ENCODE peak calls at places on chromosomes 12 and 14, in six cellular contexts. One of them, this sample, is unnamed.
A peak's percentile ranks its signal among the peaks of the same experiment; 100 is the strongest.

GRCh38 chr12:53868516-53868986 is 70.1 kb upstream of the HOXC13 start:
- DNase-seq in aorta: no peak
- DNase-seq in OCI-LY7: no peak
- DNase-seq in left ventricle myocardium inferior: no peak
- DNase-seq in mucosa of descending colon: no peak
- DNase-seq in neural progenitor cell: no peak
- DNase-seq in this sample: no peak

GRCh38 chr14:63174760-63175191 is 29.5 kb upstream of the RHOJ start:
- DNase-seq in aorta: no peak
- DNase-seq in OCI-LY7: peak; percentile 32
- DNase-seq in left ventricle myocardium inferior: no peak
- DNase-seq in mucosa of descending colon: peak; percentile 15
- DNase-seq in neural progenitor cell: peak; percentile 75
- DNase-seq in this sample: no peak

GRCh38 chr12:132787877-132788276 is 26.2 kb upstream of the ANKLE2 start:
- DNase-seq in aorta: no peak
- DNase-seq in OCI-LY7: no peak
- DNase-seq in left ventricle myocardium inferior: no peak
- DNase-seq in mucosa of descending colon: no peak
- DNase-seq in neural progenitor cell: no peak
- DNase-seq in this sample: no peak

GRCh38 chr12:69102856-69103255 is 136.5 kb upstream of the CPSF6 start:
- DNase-seq in aorta: no peak
- DNase-seq in OCI-LY7: peak; percentile 44
- DNase-seq in left ventricle myocardium inferior: no peak
- DNase-seq in mucosa of descending colon: no peak
- DNase-seq in neural progenitor cell: no peak
- DNase-seq in this sample: no peak

GRCh38 chr14:55026793-55027560 is at the start of the genes SOCS4 and WDHD1:
- DNase-seq in aorta: peak; percentile 97
- DNase-seq in OCI-LY7: peak; percentile 95
- DNase-seq in left ventricle myocardium inferior: peak; percentile 95
- DNase-seq in mucosa of descending colon: peak; percentile 96
- DNase-seq in neural progenitor cell: peak; percentile 95
- DNase-seq in this sample: peak; percentile 95

GRCh38 chr14:96564389-96564788 is 62.2 kb downstream of the PAPOLA start:
- DNase-seq in aorta: no peak
- DNase-seq in OCI-LY7: no peak
- DNase-seq in left ventricle myocardium inferior: no peak
- DNase-seq in mucosa of descending colon: no peak
- DNase-seq in neural progenitor cell: no peak
- DNase-seq in this sample: no peak

GRCh38 chr12:93921511-93921910 is 226.9 kb upstream of the PLXNC1 start:
- DNase-seq in aorta: no peak
- DNase-seq in OCI-LY7: no peak
- DNase-seq in left ventricle myocardium inferior: no peak
- DNase-seq in mucosa of descending colon: no peak
- DNase-seq in neural progenitor cell: no peak
- DNase-seq in this sample: no peak

GRCh38 chr14:90556050-90556477 is 159.2 kb downstream of the CALM1 start:
- DNase-seq in aorta: peak; percentile 39
- DNase-seq in OCI-LY7: no peak
- DNase-seq in left ventricle myocardium inferior: peak; percentile 59
- DNase-seq in mucosa of descending colon: peak; percentile 53
- DNase-seq in neural progenitor cell: peak; percentile 83
- DNase-seq in this sample: no peak

GRCh38 chr14:54727929-54728328 is 161.0 kb downstream of the SAMD4A start:
- DNase-seq in aorta: no peak
- DNase-seq in OCI-LY7: no peak
- DNase-seq in left ventricle myocardium inferior: no peak
- DNase-seq in mucosa of descending colon: no peak
- DNase-seq in neural progenitor cell: no peak
- DNase-seq in this sample: no peak

GRCh38 chr14:100416921-100417451 is 93.8 kb downstream of the SLC25A47 start:
- DNase-seq in aorta: no peak
- DNase-seq in OCI-LY7: no peak
- DNase-seq in left ventricle myocardium inferior: no peak
- DNase-seq in mucosa of descending colon: no peak
- DNase-seq in neural progenitor cell: no peak
- DNase-seq in this sample: no peak

GRCh38 chr12:26273811-26274210 is 78.4 kb downstream of the SSPN start:
- DNase-seq in aorta: peak; percentile 65
- DNase-seq in OCI-LY7: no peak
- DNase-seq in left ventricle myocardium inferior: peak; percentile 31
- DNase-seq in mucosa of descending colon: no peak
- DNase-seq in neural progenitor cell: no peak
- DNase-seq in this sample: no peak

GRCh38 chr12:32988982-32989381 is 92.4 kb upstream of the PKP2 start:
- DNase-seq in aorta: no peak
- DNase-seq in OCI-LY7: no peak
- DNase-seq in left ventricle myocardium inferior: no peak
- DNase-seq in mucosa of descending colon: no peak
- DNase-seq in neural progenitor cell: peak; percentile 21
- DNase-seq in this sample: no peak

GRCh38 chr12:214005-214736 is at the start of gene SLC6A12:
- DNase-seq in aorta: no peak
- DNase-seq in OCI-LY7: no peak
- DNase-seq in left ventricle myocardium inferior: no peak
- DNase-seq in mucosa of descending colon: no peak
- DNase-seq in neural progenitor cell: peak; percentile 33
- DNase-seq in this sample: no peak

GRCh38 chr14:41873379-41874034 is 266.8 kb downstream of the LRFN5 start:
- DNase-seq in aorta: no peak
- DNase-seq in OCI-LY7: no peak
- DNase-seq in left ventricle myocardium inferior: no peak
- DNase-seq in mucosa of descending colon: no peak
- DNase-seq in neural progenitor cell: no peak
- DNase-seq in this sample: no peak

GRCh38 chr14:99598774-99599173 is 5.2 kb downstream of the CCDC85C start:
- DNase-seq in aorta: no peak
- DNase-seq in OCI-LY7: no peak
- DNase-seq in left ventricle myocardium inferior: no peak
- DNase-seq in mucosa of descending colon: no peak
- DNase-seq in neural progenitor cell: peak; percentile 87
- DNase-seq in this sample: no peak

GRCh38 chr14:76337619-76338545 is 38.1 kb upstream of the ESRRB start:
- DNase-seq in aorta: no peak
- DNase-seq in OCI-LY7: no peak
- DNase-seq in left ventricle myocardium inferior: no peak
- DNase-seq in mucosa of descending colon: no peak
- DNase-seq in neural progenitor cell: no peak
- DNase-seq in this sample: no peak

GRCh38 chr12:64181504-64182291 is 40.4 kb downstream of the KICS2 start:
- DNase-seq in aorta: peak; percentile 50
- DNase-seq in OCI-LY7: no peak
- DNase-seq in left ventricle myocardium inferior: peak; percentile 29
- DNase-seq in mucosa of descending colon: peak; percentile 69
- DNase-seq in neural progenitor cell: peak; percentile 49
- DNase-seq in this sample: no peak

GRCh38 chr14:44963775-44964380 is 1.9 kb downstream of the TOGARAM1 start:
- DNase-seq in aorta: no peak
- DNase-seq in OCI-LY7: peak; percentile 27
- DNase-seq in left ventricle myocardium inferior: no peak
- DNase-seq in mucosa of descending colon: no peak
- DNase-seq in neural progenitor cell: peak; percentile 51
- DNase-seq in this sample: no peak

GRCh38 chr14:101775756-101776292 is 14.3 kb downstream of the PPP2R5C start:
- DNase-seq in aorta: no peak
- DNase-seq in OCI-LY7: peak; percentile 76
- DNase-seq in left ventricle myocardium inferior: no peak
- DNase-seq in mucosa of descending colon: no peak
- DNase-seq in neural progenitor cell: no peak
- DNase-seq in this sample: no peak
- H3K4me1 ChIP-seq in aorta: no peaks in the 10 kb centered on the region
- H3K4me1 ChIP-seq in OCI-LY7: peaks cover 84% of the 10 kb centered on the region
- H3K4me1 ChIP-seq in left ventricle myocardium inferior: peaks cover 74% of the 10 kb centered on the region
- H3K4me1 ChIP-seq in mucosa of descending colon: peaks cover 4% of the 10 kb centered on the region
- H3K4me1 ChIP-seq in neural progenitor cell: peaks cover 3% of the 10 kb centered on the region
- H3K4me1 ChIP-seq in this sample: peaks cover 10% of the 10 kb centered on the region

GRCh38 chr12:128702344-128702743 is 121.4 kb downstream of the SLC15A4 start:
- DNase-seq in aorta: no peak
- DNase-seq in OCI-LY7: no peak
- DNase-seq in left ventricle myocardium inferior: no peak
- DNase-seq in mucosa of descending colon: peak; percentile 11
- DNase-seq in neural progenitor cell: no peak
- DNase-seq in this sample: no peak
- H3K36me3 ChIP-seq in aorta: no peaks in the 10 kb centered on the region
- H3K36me3 ChIP-seq in OCI-LY7: no peaks in the 10 kb centered on the region
- H3K36me3 ChIP-seq in left ventricle myocardium inferior: no peaks in the 10 kb centered on the region
- H3K36me3 ChIP-seq in mucosa of descending colon: no peaks in the 10 kb centered on the region
- H3K36me3 ChIP-seq in neural progenitor cell: no peaks in the 10 kb centered on the region
- H3K36me3 ChIP-seq in this sample: no peaks in the 10 kb centered on the region

DNA sequence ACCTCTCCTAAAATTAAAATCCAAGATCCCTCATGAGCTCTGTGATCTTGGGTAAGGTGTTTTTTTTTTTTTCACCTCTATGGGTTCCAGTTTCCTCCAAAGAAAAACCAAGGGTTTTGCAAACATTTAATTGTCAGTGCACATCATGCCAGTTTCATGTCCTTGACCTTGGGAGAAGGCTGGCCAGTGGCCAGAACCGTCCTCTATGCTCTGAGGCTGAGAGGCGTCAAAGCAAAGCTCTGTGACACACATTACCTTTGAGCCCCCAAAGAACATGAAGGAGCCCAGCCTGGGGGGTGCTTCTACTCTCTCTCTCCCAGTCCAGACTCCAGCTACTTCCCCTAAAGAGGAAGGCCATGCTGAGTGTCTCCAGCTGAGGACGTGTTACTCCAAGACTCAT is 145.5 kb upstream of the TMEM132C start:
- DNase-seq in aorta: no peak
- DNase-seq in OCI-LY7: no peak
- DNase-seq in left ventricle myocardium inferior: no peak
- DNase-seq in mucosa of descending colon: no peak
- DNase-seq in neural progenitor cell: no peak
- DNase-seq in this sample: no peak
- H3K4me1 ChIP-seq in aorta: no peaks in the 10 kb centered on the region
- H3K4me1 ChIP-seq in OCI-LY7: no peaks in the 10 kb centered on the region
- H3K4me1 ChIP-seq in left ventricle myocardium inferior: no peaks in the 10 kb centered on the region
- H3K4me1 ChIP-seq in mucosa of descending colon: no peaks in the 10 kb centered on the region
- H3K4me1 ChIP-seq in neural progenitor cell: no peaks in the 10 kb centered on the region
- H3K4me1 ChIP-seq in this sample: no peaks in the 10 kb centered on the region

DNA sequence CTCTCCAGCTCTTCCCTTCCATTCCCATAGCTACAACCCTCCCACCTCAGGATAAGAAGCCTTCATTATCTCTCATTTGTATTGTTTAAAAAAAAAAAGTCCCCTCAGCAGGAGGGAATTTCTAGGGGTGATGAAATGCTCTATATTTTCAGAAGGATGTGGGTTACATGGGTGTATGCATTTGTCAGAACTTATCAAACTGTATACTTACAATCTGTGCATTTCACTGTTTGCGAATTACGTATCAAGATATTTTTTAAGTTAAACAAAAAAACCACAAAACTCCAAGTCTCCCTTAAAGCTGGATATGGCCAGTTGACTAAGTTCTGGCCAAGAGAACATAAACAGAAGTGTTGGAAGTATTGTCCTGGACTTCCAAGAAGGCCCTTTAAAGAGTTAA is 2.0 kb upstream of the FKBP11 start:
- DNase-seq in aorta: no peak
- DNase-seq in OCI-LY7: no peak
- DNase-seq in left ventricle myocardium inferior: no peak
- DNase-seq in mucosa of descending colon: no peak
- DNase-seq in neural progenitor cell: no peak
- DNase-seq in this sample: no peak
- H3K36me3 ChIP-seq in aorta: no peaks in the 10 kb centered on the region
- H3K36me3 ChIP-seq in OCI-LY7: peaks cover 46% of the 10 kb centered on the region
- H3K36me3 ChIP-seq in left ventricle myocardium inferior: peaks cover 20% of the 10 kb centered on the region
- H3K36me3 ChIP-seq in mucosa of descending colon: no peaks in the 10 kb centered on the region
- H3K36me3 ChIP-seq in neural progenitor cell: peaks cover 5% of the 10 kb centered on the region
- H3K36me3 ChIP-seq in this sample: peaks cover 12% of the 10 kb centered on the region

This sample was measured in right atrium auricular region.